ENCODE peak calls at places on chromosomes 11 and 22, in nine cellular contexts. H, Z, T, V, O, X, J, A and B are unnamed samples.

GRCh38 chr11:115606223-115607220 is 102.3 kb upstream of the CADM1 start:
- DNase-seq in H (no peak), Z (peak; percentile 52), T (peak; percentile 48), V (no peak), O (peak; percentile 62), X (no peak), J (peak; percentile 81), A (no peak), B (peak; percentile 27)

GRCh38 chr11:75465701-75466531 is 32.9 kb upstream of the KLHL35 start:
- DNase-seq in H (no peak), Z (no peak), T (peak; percentile 61), V (no peak), O (no peak), X (no peak), J (peak; percentile 61), A (no peak), B (no peak)

GRCh38 chr11:132439711-132440300 is 1069.4 kb downstream of the NTM start:
- DNase-seq in H (no peak), Z (no peak), T (no peak), V (no peak), O (no peak), X (no peak), J (no peak), A (no peak), B (no peak)

GRCh38 chr11:118098996-118099837 is 12.5 kb upstream of the SMIM35 start:
- DNase-seq in H (peak; percentile 54), Z (no peak), T (no peak), V (no peak), O (no peak), X (no peak), J (no peak), A (no peak), B (no peak)

GRCh38 chr11:124897681-124898680 is at the start of gene ROBO4:
- DNase-seq in H (peak; percentile 70), Z (no peak), T (no peak), V (peak; percentile 94), O (no peak), X (no peak), J (peak; percentile 90), A (peak; percentile 68), B (peak; percentile 26)

GRCh38 chr22:37112084-37112728 is 2.7 kb upstream of the TMPRSS6 start:
- DNase-seq in H (no peak), Z (no peak), T (peak; percentile 44), V (no peak), O (no peak), X (no peak), J (no peak), A (no peak), B (no peak)

GRCh38 chr11:31664129-31664528 is 147.0 kb downstream of the PAX6 start:
- DNase-seq in H (no peak), Z (no peak), T (no peak), V (no peak), O (no peak), X (no peak), J (no peak), A (no peak), B (no peak)

GRCh38 chr11:64754124-64754918 is 5.5 kb downstream of the PYGM start:
- DNase-seq in H (peak; percentile 53), Z (no peak), T (peak; percentile 55), V (no peak), O (no peak), X (no peak), J (no peak), A (no peak), B (no peak)

GRCh38 chr11:77188912-77189491 is 61.0 kb downstream of the MYO7A start:
- DNase-seq in H (no peak), Z (no peak), T (peak; percentile 69), V (no peak), O (no peak), X (peak; percentile 54), J (no peak), A (no peak), B (no peak)

GRCh38 chr11:43948341-43949185 is 6.1 kb downstream of the C11orf96 start:
- DNase-seq in H (no peak), Z (no peak), T (no peak), V (no peak), O (no peak), X (no peak), J (no peak), A (no peak), B (peak; percentile 21)

GRCh38 chr11:62666259-62666926 is 1.3 kb downstream of the CSKMT start:
- DNase-seq in H (no peak), Z (no peak), T (no peak), V (no peak), O (no peak), X (no peak), J (no peak), A (no peak), B (no peak)

GRCh38 chr22:44292007-44292370 is 20.8 kb downstream of the SHISAL1 start:
- DNase-seq in H (no peak), Z (no peak), T (no peak), V (no peak), O (no peak), X (no peak), J (no peak), A (no peak), B (peak; percentile 77)

GRCh38 chr11:66211100-66211499 is 57.3 kb upstream of the RAB1B start:
- DNase-seq in H (peak; percentile 14), Z (no peak), T (no peak), V (no peak), O (no peak), X (no peak), J (no peak), A (no peak), B (no peak)

GRCh38 chr22:39589880-39590279 is 19.3 kb downstream of the CACNA1I start:
- DNase-seq in H (no peak), Z (no peak), T (no peak), V (no peak), O (no peak), X (no peak), J (no peak), A (no peak), B (no peak)

GRCh38 chr11:104343578-104343977 is 179.6 kb upstream of the PDGFD start:
- DNase-seq in H (no peak), Z (no peak), T (no peak), V (peak; percentile 7), O (no peak), X (no peak), J (peak; percentile 17), A (no peak), B (no peak)
- TF ChIP-seq CTCF in H (no peak), Z (no peak), T (peak; percentile 34), V (peak; percentile 41), O (peak; percentile 46), X (no peak), J (peak; percentile 35), A (peak; percentile 17), B (no peak)

GRCh38 chr11:16182553-16182952 is 173.8 kb downstream of the SOX6 start:
- DNase-seq in H (no peak), Z (no peak), T (no peak), V (no peak), O (no peak), X (no peak), J (no peak), A (no peak), B (no peak)
- H3K4me1 ChIP-seq in H (no peaks in the 10 kb centered on the region), Z (no peaks in the 10 kb centered on the region), T (no peaks in the 10 kb centered on the region), V (peaks cover 6% of the 10 kb centered on the region), O (no peaks in the 10 kb centered on the region), X (no peaks in the 10 kb centered on the region), J (no peaks in the 10 kb centered on the region), A (no peaks in the 10 kb centered on the region), B (no peaks in the 10 kb centered on the region)

GRCh38 chr22:50505776-50506610 is 1.5 kb downstream of the LMF2 start:
- DNase-seq in H (peak; percentile 66), Z (peak; percentile 58), T (peak; percentile 89), V (no peak), O (no peak), X (no peak), J (no peak), A (no peak), B (no peak)

GRCh38 chr22:50508897-50509296 is 873 bp downstream of the NCAPH2 start:
- DNase-seq in H (no peak), Z (no peak), T (peak; percentile 2), V (no peak), O (no peak), X (no peak), J (no peak), A (no peak), B (no peak)

GRCh38 chr22:50506611-50507420 is 686 bp downstream of the LMF2 start:
- DNase-seq in H (peak; percentile 82), Z (peak; percentile 74), T (peak; percentile 93), V (peak; percentile 27), O (no peak), X (no peak), J (no peak), A (no peak), B (no peak)

GRCh38 chr22:50507421-50507990 is at the start of gene LMF2:
- DNase-seq in H (peak; percentile 94), Z (peak; percentile 94), T (peak; percentile 97), V (peak; percentile 73), O (peak; percentile 87), X (peak; percentile 95), J (no peak), A (peak; percentile 92), B (peak; percentile 94)

DNA sequence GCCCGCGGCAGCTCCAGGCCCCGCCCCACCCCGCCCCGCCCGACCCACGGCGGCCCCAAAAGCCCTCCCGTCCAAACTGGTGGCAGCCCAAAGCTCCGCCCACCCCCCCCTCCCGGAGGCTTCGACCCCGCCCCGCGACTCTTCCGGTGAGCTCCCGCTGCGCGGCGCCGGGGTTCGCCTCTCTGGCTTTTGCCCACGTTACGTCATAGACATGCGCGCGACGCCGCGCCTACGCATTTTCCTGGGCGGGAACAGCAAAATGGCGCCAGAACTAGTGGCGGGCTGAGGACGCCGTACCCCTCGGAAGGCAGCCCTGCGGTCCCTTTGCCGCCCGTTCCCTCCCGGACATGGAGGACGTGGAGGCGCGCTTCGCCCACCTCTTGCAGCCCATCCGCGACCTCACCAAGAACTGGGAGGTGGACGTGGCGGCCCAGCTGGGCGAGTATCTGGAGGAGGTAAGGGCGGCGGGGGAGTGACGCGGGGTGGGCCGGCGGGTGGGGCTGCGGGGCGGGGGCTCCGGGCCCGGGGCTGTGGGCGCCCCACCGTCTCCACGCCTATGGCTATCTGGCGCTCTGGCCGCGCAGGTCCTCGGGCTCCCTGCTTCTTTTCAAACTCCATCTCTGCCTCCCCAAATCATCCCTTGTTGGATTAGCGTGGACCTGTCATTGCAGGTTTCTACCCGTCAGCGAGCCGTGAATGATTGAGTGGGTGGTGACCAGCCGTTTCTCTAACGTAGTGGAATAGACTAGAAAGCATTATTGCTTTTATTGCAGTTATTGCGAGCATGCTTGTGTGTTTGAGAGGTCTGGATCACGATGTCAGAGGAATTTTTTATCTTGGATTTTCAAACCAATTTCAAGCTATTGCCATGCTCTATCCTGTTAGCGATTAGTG is at the start of gene NCAPH2:
- DNase-seq in H (peak; percentile 98), Z (peak; percentile 97), T (peak; percentile 99), V (peak; percentile 93), O (peak; percentile 97), X (peak; percentile 97), J (peak; percentile 98), A (peak; percentile 97), B (peak; percentile 98)
- TF ChIP-seq CTCF in H (no peak), Z (no peak), T (no peak), V (peak; percentile 16), O (no peak), X (no peak), J (no peak), A (no peak), B (no peak)

DNA sequence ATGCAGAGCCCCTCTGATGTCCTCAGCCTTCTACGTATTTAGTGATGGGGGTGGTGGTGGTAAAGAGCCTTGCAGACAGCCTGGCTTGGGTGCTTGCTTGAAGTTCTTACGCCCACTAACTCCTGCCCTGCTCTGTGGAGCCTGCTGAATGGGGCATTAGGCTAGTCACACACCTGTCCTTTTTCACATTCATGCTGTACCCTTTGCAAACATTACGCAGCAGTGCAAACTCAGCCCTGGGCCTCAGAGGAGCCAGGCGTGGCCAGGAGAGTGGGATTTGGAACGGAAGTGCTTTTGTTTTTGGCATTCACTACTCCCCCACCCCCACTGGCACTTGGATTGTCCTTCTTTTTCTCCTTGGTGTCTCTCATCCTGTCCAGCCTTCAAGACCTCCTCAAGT is 26.5 kb downstream of the ZBTB16 start:
- DNase-seq in H (peak; percentile 38), Z (no peak), T (peak; percentile 86), V (no peak), O (no peak), X (peak; percentile 57), J (no peak), A (peak; percentile 63), B (no peak)
- H3K4me1 ChIP-seq in H (peaks cover 98% of the 10 kb centered on the region), Z (peaks cover 22% of the 10 kb centered on the region), T (peaks cover 78% of the 10 kb centered on the region), V (no peaks in the 10 kb centered on the region), O (peaks cover 3% of the 10 kb centered on the region), X (peaks cover 56% of the 10 kb centered on the region), J (peaks cover 8% of the 10 kb centered on the region), A (peaks cover 91% of the 10 kb centered on the region), B (peaks cover 47% of the 10 kb centered on the region)